ENCODE peak calls at places on chromosomes 16 and 17, in seven cellular contexts. One of them, this sample, is unnamed.

GRCh38 chr16:30395155-30395991 is at the start of gene ZNF48:
- DNase-seq in transverse colon: peak
- DNase-seq in suprapubic skin: peak
- DNase-seq in stomach: peak
- DNase-seq in K562: peak
- DNase-seq in sigmoid colon: peak
- DNase-seq in GM12878: no peak
- DNase-seq in this sample: no peak

GRCh38 chr16:68479271-68479670 is 31.0 kb upstream of the SMPD3 start:
- DNase-seq in transverse colon: no peak
- DNase-seq in suprapubic skin: no peak
- DNase-seq in stomach: no peak
- DNase-seq in K562: no peak
- DNase-seq in sigmoid colon: no peak
- DNase-seq in GM12878: no peak
- DNase-seq in this sample: no peak

GRCh38 chr16:29868396-29868795 is 5.4 kb upstream of the CDIPT start:
- DNase-seq in transverse colon: no peak
- DNase-seq in suprapubic skin: no peak
- DNase-seq in stomach: no peak
- DNase-seq in K562: no peak
- DNase-seq in sigmoid colon: no peak
- DNase-seq in GM12878: no peak
- DNase-seq in this sample: no peak

GRCh38 chr16:27806986-27807385 is 256.5 kb downstream of the GSG1L start:
- DNase-seq in transverse colon: no peak
- DNase-seq in suprapubic skin: no peak
- DNase-seq in stomach: no peak
- DNase-seq in K562: no peak
- DNase-seq in sigmoid colon: no peak
- DNase-seq in GM12878: no peak
- DNase-seq in this sample: no peak

GRCh38 chr16:46765050-46765449 is 16.9 kb upstream of the MYLK3 start:
- DNase-seq in transverse colon: no peak
- DNase-seq in suprapubic skin: no peak
- DNase-seq in stomach: no peak
- DNase-seq in K562: no peak
- DNase-seq in sigmoid colon: no peak
- DNase-seq in GM12878: no peak
- DNase-seq in this sample: peak

GRCh38 chr17:40443988-40444899 is 994 bp downstream of the IGFBP4 start:
- DNase-seq in transverse colon: peak
- DNase-seq in suprapubic skin: no peak
- DNase-seq in stomach: no peak
- DNase-seq in K562: no peak
- DNase-seq in sigmoid colon: no peak
- DNase-seq in GM12878: no peak
- DNase-seq in this sample: no peak

GRCh38 chr16:67449328-67449727 is 18.4 kb downstream of the HSD11B2 start:
- DNase-seq in transverse colon: no peak
- DNase-seq in suprapubic skin: no peak
- DNase-seq in stomach: no peak
- DNase-seq in K562: no peak
- DNase-seq in sigmoid colon: no peak
- DNase-seq in GM12878: no peak
- DNase-seq in this sample: no peak

GRCh38 chr17:12909511-12909910 is 108.3 kb downstream of the ELAC2 start:
- DNase-seq in transverse colon: no peak
- DNase-seq in suprapubic skin: no peak
- DNase-seq in stomach: no peak
- DNase-seq in K562: no peak
- DNase-seq in sigmoid colon: no peak
- DNase-seq in GM12878: no peak
- DNase-seq in this sample: no peak

GRCh38 chr16:10368984-10369551 is 16.8 kb upstream of the ATF7IP2 start:
- DNase-seq in transverse colon: no peak
- DNase-seq in suprapubic skin: no peak
- DNase-seq in stomach: no peak
- DNase-seq in K562: peak
- DNase-seq in sigmoid colon: no peak
- DNase-seq in GM12878: no peak
- DNase-seq in this sample: no peak

GRCh38 chr17:45052052-45052772 is 780 bp upstream of the DCAKD start:
- DNase-seq in transverse colon: peak
- DNase-seq in suprapubic skin: peak
- DNase-seq in stomach: peak
- DNase-seq in K562: peak
- DNase-seq in sigmoid colon: peak
- DNase-seq in GM12878: no peak
- DNase-seq in this sample: no peak

GRCh38 chr17:12983986-12984932 is 33.6 kb downstream of the ELAC2 start:
- DNase-seq in transverse colon: peak
- DNase-seq in suprapubic skin: no peak
- DNase-seq in stomach: no peak
- DNase-seq in K562: no peak
- DNase-seq in sigmoid colon: peak
- DNase-seq in GM12878: no peak
- DNase-seq in this sample: no peak

GRCh38 chr17:41614098-41614497 is 1.5 kb upstream of the KRT16 start:
- DNase-seq in transverse colon: no peak
- DNase-seq in suprapubic skin: peak
- DNase-seq in stomach: no peak
- DNase-seq in K562: no peak
- DNase-seq in sigmoid colon: peak
- DNase-seq in GM12878: no peak
- DNase-seq in this sample: no peak

GRCh38 chr17:73482674-73483293 is 161.5 kb downstream of the SDK2 start:
- DNase-seq in transverse colon: no peak
- DNase-seq in suprapubic skin: no peak
- DNase-seq in stomach: no peak
- DNase-seq in K562: no peak
- DNase-seq in sigmoid colon: no peak
- DNase-seq in GM12878: no peak
- DNase-seq in this sample: no peak

GRCh38 chr16:81657731-81658130 is 121.4 kb upstream of the PLCG2 start:
- DNase-seq in transverse colon: peak
- DNase-seq in suprapubic skin: no peak
- DNase-seq in stomach: no peak
- DNase-seq in K562: no peak
- DNase-seq in sigmoid colon: peak
- DNase-seq in GM12878: no peak
- DNase-seq in this sample: no peak

GRCh38 chr16:11180489-11180888 is 75.5 kb downstream of the SOCS1 start:
- DNase-seq in transverse colon: peak
- DNase-seq in suprapubic skin: no peak
- DNase-seq in stomach: no peak
- DNase-seq in K562: no peak
- DNase-seq in sigmoid colon: no peak
- DNase-seq in GM12878: no peak
- DNase-seq in this sample: no peak

GRCh38 chr16:30728904-30729672 is 19.1 kb upstream of the PHKG2 start:
- DNase-seq in transverse colon: peak
- DNase-seq in suprapubic skin: no peak
- DNase-seq in stomach: no peak
- DNase-seq in K562: no peak
- DNase-seq in sigmoid colon: peak
- DNase-seq in GM12878: no peak
- DNase-seq in this sample: no peak

GRCh38 chr16:85132456-85133289 is 20.4 kb upstream of the CIBAR2 start:
- DNase-seq in transverse colon: no peak
- DNase-seq in suprapubic skin: no peak
- DNase-seq in stomach: no peak
- DNase-seq in K562: no peak
- DNase-seq in sigmoid colon: no peak
- DNase-seq in GM12878: no peak
- DNase-seq in this sample: no peak

GRCh38 chr17:80564545-80564944 is 19.9 kb downstream of the RPTOR start:
- DNase-seq in transverse colon: no peak
- DNase-seq in suprapubic skin: no peak
- DNase-seq in stomach: no peak
- DNase-seq in K562: no peak
- DNase-seq in sigmoid colon: no peak
- DNase-seq in GM12878: no peak
- DNase-seq in this sample: no peak

GRCh38 chr17:80568246-80568645 is 23.6 kb downstream of the RPTOR start:
- DNase-seq in transverse colon: no peak
- DNase-seq in suprapubic skin: no peak
- DNase-seq in stomach: no peak
- DNase-seq in K562: no peak
- DNase-seq in sigmoid colon: no peak
- DNase-seq in GM12878: no peak
- DNase-seq in this sample: no peak

GRCh38 chr17:80565347-80566053 is 20.9 kb downstream of the RPTOR start:
- DNase-seq in transverse colon: no peak
- DNase-seq in suprapubic skin: no peak
- DNase-seq in stomach: no peak
- DNase-seq in K562: no peak
- DNase-seq in sigmoid colon: peak
- DNase-seq in GM12878: no peak
- DNase-seq in this sample: no peak

GRCh38 chr17:80569936-80570335 is 25.3 kb downstream of the RPTOR start:
- DNase-seq in transverse colon: no peak
- DNase-seq in suprapubic skin: no peak
- DNase-seq in stomach: no peak
- DNase-seq in K562: no peak
- DNase-seq in sigmoid colon: no peak
- DNase-seq in GM12878: no peak
- DNase-seq in this sample: no peak

DNA sequence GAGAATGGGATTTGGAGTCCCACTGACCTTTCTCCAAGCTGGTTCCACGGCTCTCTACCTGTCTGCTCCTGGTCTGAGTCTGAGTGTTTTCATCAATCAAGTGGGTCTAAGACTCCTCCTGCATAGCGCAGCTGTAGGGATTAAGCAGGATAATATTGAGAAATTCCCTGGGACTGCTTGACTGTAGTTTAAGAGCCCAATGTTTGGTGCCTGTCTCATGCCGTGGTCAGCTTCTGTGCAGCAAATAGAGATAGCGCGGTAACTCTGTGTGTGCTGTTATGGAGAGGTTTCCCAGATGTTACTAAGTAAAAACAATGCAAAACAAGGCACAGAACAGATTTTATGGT is 21.4 kb downstream of the RPTOR start:
- DNase-seq in transverse colon: no peak
- DNase-seq in suprapubic skin: no peak
- DNase-seq in stomach: no peak
- DNase-seq in K562: no peak
- DNase-seq in sigmoid colon: no peak
- DNase-seq in GM12878: no peak
- DNase-seq in this sample: no peak
- H3K27ac ChIP-seq in transverse colon: no peak
- H3K27ac ChIP-seq in suprapubic skin: no peak
- H3K27ac ChIP-seq in stomach: no peak
- H3K27ac ChIP-seq in K562: no peak
- H3K27ac ChIP-seq in sigmoid colon: no peak
- H3K27ac ChIP-seq in GM12878: no peak
- H3K27ac ChIP-seq in this sample: no peak

GRCh38 chr17:38562903-38563302 is 42.8 kb downstream of the SRCIN1 start:
- DNase-seq in transverse colon: no peak
- DNase-seq in suprapubic skin: no peak
- DNase-seq in stomach: no peak
- DNase-seq in K562: no peak
- DNase-seq in sigmoid colon: no peak
- DNase-seq in GM12878: no peak
- DNase-seq in this sample: no peak
- TF ChIP-seq POLR2AphosphoS5 in transverse colon: no peak
- TF ChIP-seq POLR2AphosphoS5 in suprapubic skin: no peak
- TF ChIP-seq POLR2AphosphoS5 in stomach: no peak
- TF ChIP-seq POLR2AphosphoS5 in K562: no peak
- TF ChIP-seq POLR2AphosphoS5 in sigmoid colon: no peak
- TF ChIP-seq POLR2AphosphoS5 in GM12878: no peak
- TF ChIP-seq POLR2AphosphoS5 in this sample: no peak

GRCh38 chr17:1628856-1629646 is 417 bp upstream of the SLC43A2 start:
- DNase-seq in transverse colon: peak
- DNase-seq in suprapubic skin: peak
- DNase-seq in stomach: peak
- DNase-seq in K562: peak
- DNase-seq in sigmoid colon: peak
- DNase-seq in GM12878: no peak
- DNase-seq in this sample: peak
- TF ChIP-seq EP300 in transverse colon: no peak
- TF ChIP-seq EP300 in suprapubic skin: no peak
- TF ChIP-seq EP300 in stomach: no peak
- TF ChIP-seq EP300 in K562: no peak
- TF ChIP-seq EP300 in sigmoid colon: no peak
- TF ChIP-seq EP300 in GM12878: no peak
- TF ChIP-seq EP300 in this sample: no peak

GRCh38 chr16:15932939-15933338 is 16.5 kb upstream of the ABCC1 start:
- DNase-seq in transverse colon: no peak
- DNase-seq in suprapubic skin: no peak
- DNase-seq in stomach: no peak
- DNase-seq in K562: no peak
- DNase-seq in sigmoid colon: no peak
- DNase-seq in GM12878: no peak
- DNase-seq in this sample: no peak

GRCh38 chr16:15925631-15926030 is 23.8 kb upstream of the ABCC1 start:
- DNase-seq in transverse colon: no peak
- DNase-seq in suprapubic skin: no peak
- DNase-seq in stomach: no peak
- DNase-seq in K562: no peak
- DNase-seq in sigmoid colon: no peak
- DNase-seq in GM12878: no peak
- DNase-seq in this sample: no peak

GRCh38 chr16:15924996-15925395 is 24.4 kb upstream of the ABCC1 start:
- DNase-seq in transverse colon: no peak
- DNase-seq in suprapubic skin: no peak
- DNase-seq in stomach: no peak
- DNase-seq in K562: no peak
- DNase-seq in sigmoid colon: no peak
- DNase-seq in GM12878: no peak
- DNase-seq in this sample: no peak

GRCh38 chr16:15933781-15934180 is 15.6 kb upstream of the ABCC1 start:
- DNase-seq in transverse colon: no peak
- DNase-seq in suprapubic skin: no peak
- DNase-seq in stomach: no peak
- DNase-seq in K562: no peak
- DNase-seq in sigmoid colon: no peak
- DNase-seq in GM12878: no peak
- DNase-seq in this sample: no peak

DNA sequence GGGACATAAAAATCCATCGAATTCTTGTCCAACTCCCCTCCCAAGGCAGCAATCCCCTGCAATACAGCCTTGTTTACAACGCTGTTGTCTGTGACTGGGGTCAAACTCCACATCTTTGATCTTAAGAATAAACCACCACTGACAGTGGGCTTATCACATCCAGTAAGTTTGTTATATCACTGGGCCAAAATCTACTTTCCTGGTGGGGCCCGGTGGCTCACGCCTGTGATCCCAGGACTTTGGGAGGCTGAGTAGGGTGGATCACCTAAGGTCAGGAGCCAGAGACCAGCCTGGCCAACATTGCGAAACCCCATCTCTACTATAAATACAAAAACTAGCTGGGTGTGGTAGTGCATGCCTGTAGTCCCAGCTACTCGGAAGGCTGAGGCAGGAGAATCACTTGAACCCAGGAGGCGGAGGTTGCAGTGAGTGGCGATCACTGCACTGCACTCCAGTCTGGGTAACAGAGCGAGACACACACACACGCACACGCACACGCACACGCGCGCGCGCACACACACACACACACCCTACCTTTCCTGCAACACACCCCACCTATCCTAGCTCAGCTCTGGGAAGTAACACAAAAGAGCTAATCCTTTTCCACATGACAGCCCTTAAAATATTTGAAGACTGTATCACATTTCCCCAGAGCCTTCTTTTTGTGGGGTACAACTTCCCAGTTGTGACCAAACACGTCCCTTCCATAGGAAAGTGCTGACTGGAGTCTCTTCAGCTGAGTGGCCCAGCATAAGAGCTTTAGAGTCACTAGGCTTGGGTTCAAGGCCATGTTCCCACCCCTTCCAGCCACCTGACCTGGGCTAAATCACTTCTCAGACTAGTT is 20.9 kb upstream of the ABCC1 start:
- DNase-seq in transverse colon: peak
- DNase-seq in suprapubic skin: no peak
- DNase-seq in stomach: no peak
- DNase-seq in K562: no peak
- DNase-seq in sigmoid colon: peak
- DNase-seq in GM12878: no peak
- DNase-seq in this sample: no peak
- H3K27ac ChIP-seq in transverse colon: no peak
- H3K27ac ChIP-seq in suprapubic skin: no peak
- H3K27ac ChIP-seq in stomach: no peak
- H3K27ac ChIP-seq in K562: no peak
- H3K27ac ChIP-seq in sigmoid colon: no peak
- H3K27ac ChIP-seq in GM12878: no peak
- H3K27ac ChIP-seq in this sample: no peak

This sample was measured in esophagus muscularis mucosa.